ENCODE peak calls at places on chromosomes 5 and 9, in ten cellular contexts. D, N, K, M, H, B, X, S, Q and O are unnamed samples.

GRCh38 chr5:94632024-94632423 is 13.6 kb downstream of the SLF1 start:
- DNase-seq in D (no peak), N (no peak), K (no peak), M (no peak), H (no peak), B (no peak), X (no peak), S (no peak), Q (no peak), O (no peak)

GRCh38 chr5:75048457-75048953 is 3.9 kb downstream of the GCNT4 start:
- DNase-seq in D (no peak), N (no peak), K (no peak), M (no peak), H (peak), B (no peak), X (no peak), S (no peak), Q (no peak), O (no peak)

GRCh38 chr9:73680831-73681230 is 529.2 kb downstream of the ANXA1 start:
- DNase-seq in D (no peak), N (no peak), K (no peak), M (no peak), H (no peak), B (peak), X (no peak), S (no peak), Q (no peak), O (no peak)

GRCh38 chr5:97623441-97623840 is 440.4 kb upstream of the RIOK2 start:
- DNase-seq in D (no peak), N (peak), K (no peak), M (no peak), H (no peak), B (no peak), X (peak), S (no peak), Q (no peak), O (no peak)

GRCh38 chr5:32254987-32255900 is 57.5 kb downstream of the MTMR12 start:
- DNase-seq in D (no peak), N (no peak), K (no peak), M (no peak), H (no peak), B (peak), X (no peak), S (peak), Q (no peak), O (no peak)

GRCh38 chr5:139461698-139462097 is 845 bp downstream of the ECSCR start:
- DNase-seq in D (no peak), N (no peak), K (no peak), M (no peak), H (peak), B (peak), X (no peak), S (no peak), Q (no peak), O (peak)

GRCh38 chr9:129351058-129351641 is 173.1 kb upstream of the IER5L start:
- DNase-seq in D (no peak), N (peak), K (no peak), M (no peak), H (no peak), B (no peak), X (no peak), S (no peak), Q (no peak), O (no peak)

GRCh38 chr5:133049726-133050048 is 2.1 kb upstream of the HSPA4 start:
- DNase-seq in D (no peak), N (no peak), K (no peak), M (no peak), H (no peak), B (no peak), X (no peak), S (no peak), Q (no peak), O (no peak)